ENCODE peak calls at places on chromosome 5, in seven cellular contexts. H, A, L, U, D, N and O are unnamed samples. For H3K27me3 and H3K9me3, the result is how much of the 10 kb centered on the place peaks cover.

GRCh38 chr5:55594636-55595035 is 59.9 kb upstream of the PLPP1 start:
- DNase-seq in H (no peak), A (no peak), L (no peak), U (no peak), D (no peak), N (no peak), O (no peak)

GRCh38 chr5:139443766-139444473 is 4.6 kb upstream of the DNAJC18 start:
- DNase-seq in H (peak), A (no peak), L (no peak), U (no peak), D (peak), N (peak), O (peak)

GRCh38 chr5:172504736-172505402 is 50.5 kb upstream of the SH3PXD2B start:
- DNase-seq in H (no peak), A (peak), L (peak), U (peak), D (no peak), N (no peak), O (no peak)

GRCh38 chr5:75349663-75350062 is 12.6 kb downstream of the HMGCR start:
- DNase-seq in H (no peak), A (no peak), L (no peak), U (no peak), D (no peak), N (no peak), O (no peak)

GRCh38 chr5:170753311-170753710 is 30.2 kb upstream of the GABRP start:
- DNase-seq in H (no peak), A (no peak), L (no peak), U (no peak), D (no peak), N (no peak), O (no peak)

GRCh38 chr5:147391781-147392180 is 118.1 kb downstream of the DPYSL3 start:
- DNase-seq in H (peak), A (no peak), L (no peak), U (no peak), D (peak), N (peak), O (no peak)

GRCh38 chr5:51345106-51345505 is 38.1 kb upstream of the ISL1 start:
- DNase-seq in H (peak), A (no peak), L (no peak), U (no peak), D (peak), N (no peak), O (no peak)

GRCh38 chr5:138246822-138247221 is 27.6 kb downstream of the GFRA3 start:
- DNase-seq in H (no peak), A (no peak), L (no peak), U (no peak), D (no peak), N (no peak), O (no peak)

GRCh38 chr5:124402144-124402581 is 344.3 kb downstream of the ZNF608 start:
- DNase-seq in H (peak), A (no peak), L (peak), U (no peak), D (peak), N (peak), O (no peak)

GRCh38 chr5:73674669-73675004 is 48.6 kb downstream of the ARHGEF28 start:
- DNase-seq in H (no peak), A (no peak), L (no peak), U (no peak), D (no peak), N (no peak), O (no peak)

GRCh38 chr5:98258939-98259338 is 514.5 kb upstream of the RGMB start:
- DNase-seq in H (no peak), A (no peak), L (peak), U (no peak), D (no peak), N (no peak), O (no peak)

GRCh38 chr5:98770158-98770910 is 3.1 kb upstream of the RGMB start:
- DNase-seq in H (peak), A (peak), L (peak), U (peak), D (peak), N (peak), O (no peak)

GRCh38 chr5:137304227-137304874 is 194.8 kb downstream of the SPOCK1 start:
- DNase-seq in H (no peak), A (peak), L (peak), U (peak), D (no peak), N (peak), O (no peak)

GRCh38 chr5:89041249-89041808 is 158.3 kb upstream of the MEF2C start:
- DNase-seq in H (no peak), A (no peak), L (no peak), U (peak), D (no peak), N (peak), O (no peak)

GRCh38 chr5:7348168-7348802 is 47.7 kb upstream of the ADCY2 start:
- DNase-seq in H (no peak), A (no peak), L (no peak), U (no peak), D (no peak), N (no peak), O (no peak)

DNA sequence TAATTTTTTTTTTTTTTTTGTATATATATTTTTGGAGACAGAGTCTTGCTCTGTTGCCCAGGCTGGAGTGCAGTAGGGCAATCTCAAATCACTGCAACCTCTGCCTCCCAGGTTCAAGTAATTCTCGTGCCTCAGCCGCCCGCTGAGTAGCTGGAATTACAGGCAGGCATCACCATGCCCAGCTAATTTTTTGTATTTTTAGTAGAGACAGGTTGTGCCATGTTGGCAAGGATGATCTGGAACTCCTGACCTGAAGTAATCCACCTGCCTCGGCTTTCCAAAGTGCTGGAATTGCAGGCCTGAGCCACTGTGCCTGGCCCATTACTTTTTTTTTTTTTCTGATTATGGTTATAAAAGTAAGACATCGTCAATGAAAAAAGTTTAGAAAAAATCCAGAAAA is 84.0 kb upstream of the LMNB1 start:
- DNase-seq in H (no peak), A (no peak), L (no peak), U (no peak), D (no peak), N (no peak), O (no peak)
- H3K27me3 ChIP-seq in H (under half), A (under half), L (under half), U (under half), D (under half), N (under half), O (under half)

GRCh38 chr5:141398608-141399007 is 861 bp downstream of the PCDHGB5 start:
- DNase-seq in H (no peak), A (no peak), L (no peak), U (no peak), D (no peak), N (no peak), O (no peak)

GRCh38 chr5:141403387-141403786 is 809 bp downstream of the PCDHGA9 start:
- DNase-seq in H (no peak), A (no peak), L (no peak), U (no peak), D (no peak), N (no peak), O (no peak)

GRCh38 chr5:141402553-141403328 is at the start of gene PCDHGA9:
- DNase-seq in H (peak), A (no peak), L (no peak), U (no peak), D (no peak), N (no peak), O (no peak)

GRCh38 chr5:141399555-141400258 is 2.0 kb downstream of the PCDHGB5 start:
- DNase-seq in H (no peak), A (no peak), L (no peak), U (no peak), D (no peak), N (no peak), O (no peak)
- H3K9me3 ChIP-seq in H (half or more), A (half or more), L (half or more), U (under half), D (half or more), N (under half), O (under half)

GRCh38 chr5:2223303-2223702 is 340.6 kb upstream of the IRX4 start:
- DNase-seq in H (no peak), A (no peak), L (peak), U (no peak), D (no peak), N (no peak), O (no peak)

GRCh38 chr5:2220741-2221140 is 338.0 kb upstream of the IRX4 start:
- DNase-seq in H (no peak), A (no peak), L (no peak), U (no peak), D (no peak), N (no peak), O (no peak)

GRCh38 chr5:2221450-2221849 is 338.7 kb upstream of the IRX4 start:
- DNase-seq in H (no peak), A (no peak), L (no peak), U (no peak), D (no peak), N (no peak), O (no peak)

GRCh38 chr5:2224689-2225088 is 342.0 kb upstream of the IRX4 start:
- DNase-seq in H (no peak), A (no peak), L (no peak), U (no peak), D (no peak), N (no peak), O (no peak)

GRCh38 chr5:2222246-2222645 is 339.5 kb upstream of the IRX4 start:
- DNase-seq in H (no peak), A (no peak), L (no peak), U (no peak), D (no peak), N (no peak), O (no peak)
- H3K27me3 ChIP-seq in H (under half), A (under half), L (under half), U (under half), D (under half), N (under half), O (under half)

DNA sequence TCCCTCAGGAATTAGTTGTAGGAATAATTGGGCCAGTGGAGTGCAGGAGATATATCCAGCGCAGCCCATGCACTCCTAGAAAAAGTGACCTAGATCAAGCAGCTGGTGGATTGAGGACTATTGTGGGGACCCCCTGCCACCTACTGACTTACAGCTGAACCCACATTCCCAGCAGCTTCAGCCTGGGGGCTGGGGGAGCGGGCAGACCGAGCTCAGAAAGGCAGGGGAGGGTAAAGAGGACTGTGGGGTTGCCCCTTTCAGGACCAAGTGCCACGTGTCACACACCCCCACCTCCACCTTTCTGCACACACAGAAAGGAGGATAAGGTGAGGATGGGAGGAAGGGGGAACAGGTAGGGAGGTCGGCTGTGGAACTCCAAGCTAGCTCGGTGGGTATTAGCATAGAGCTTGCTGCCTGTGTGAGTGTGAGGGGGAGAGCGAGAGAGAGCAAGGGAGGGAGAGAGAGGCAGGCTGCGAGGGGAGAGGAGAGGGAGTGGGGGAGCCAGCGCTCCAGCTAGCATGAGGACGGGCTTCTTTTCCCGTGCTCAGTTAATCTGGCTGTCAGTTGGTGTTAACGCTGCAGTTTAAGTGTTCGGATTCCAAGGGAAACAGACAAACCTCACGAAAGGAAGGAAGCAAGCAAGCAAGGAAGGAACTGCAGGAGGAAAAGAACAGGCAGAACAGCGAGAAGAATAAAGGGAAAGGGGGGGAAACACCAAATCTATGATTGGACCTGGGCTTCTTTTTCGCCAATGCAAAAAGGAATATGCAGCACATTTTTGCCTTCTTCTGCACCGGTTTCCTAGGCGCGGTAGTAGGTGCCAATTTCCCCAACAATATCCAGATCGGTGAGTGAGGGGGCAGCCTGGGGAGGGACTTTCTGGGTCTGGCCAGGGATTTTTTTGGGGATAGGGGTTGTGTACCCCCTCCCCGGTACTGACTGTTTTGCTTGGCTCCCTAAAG is at the start of gene GRIA1:
- DNase-seq in H (no peak), A (no peak), L (no peak), U (no peak), D (peak), N (no peak), O (no peak)
- H3K9me3 ChIP-seq in H (under half), A (under half), L (under half), U (under half), D (under half), N (under half), O (under half)

GRCh38 chr5:155733935-155734334 is 593.0 kb upstream of the SGCD start:
- DNase-seq in H (no peak), A (no peak), L (no peak), U (no peak), D (no peak), N (no peak), O (no peak)
- H3K27me3 ChIP-seq in H (under half), A (under half), L (under half), U (under half), D (under half), N (under half), O (under half)